ENCODE peak calls at places on chromosomes 3 and 15, in six cellular contexts. Z is GM12865, G is HL-60, V is astrocyte of the spinal cord, Y is fibroblast of mammary gland, M is bronchial epithelial cell. D is an unnamed sample.

GRCh38 chr15:98776607-98777281 is 128.4 kb downstream of the IGF1R start:
- DNase-seq in Z (peak; percentile 93), G (no peak), V (peak; percentile 88), Y (peak; percentile 35), M (no peak), D (no peak)

GRCh38 chr3:5231067-5231466 is 43.6 kb downstream of the EDEM1 start:
- DNase-seq in Z (no peak), G (no peak), V (no peak), Y (no peak), M (no peak), D (no peak)

GRCh38 chr3:10310578-10310977 is 10.3 kb downstream of the SEC13 start:
- DNase-seq in Z (no peak), G (no peak), V (no peak), Y (peak; percentile 85), M (no peak), D (no peak)

GRCh38 chr3:104564045-104564643 is 802.6 kb upstream of the ALCAM start:
- DNase-seq in Z (peak; percentile 17), G (peak; percentile 18), V (peak; percentile 48), Y (peak; percentile 67), M (peak; percentile 50), D (peak; percentile 13)

GRCh38 chr15:75397494-75397893 is 29.1 kb upstream of the MAN2C1 start:
- DNase-seq in Z (no peak), G (no peak), V (peak; percentile 3), Y (peak; percentile 53), M (peak; percentile 4), D (no peak)

GRCh38 chr3:128487538-128487812 is 5.5 kb downstream of the GATA2 start:
- DNase-seq in Z (no peak), G (no peak), V (no peak), Y (no peak), M (no peak), D (no peak)

GRCh38 chr3:15646924-15647511 is 45.5 kb downstream of the BTD start:
- DNase-seq in Z (peak; percentile 44), G (no peak), V (peak; percentile 99), Y (peak; percentile 100), M (peak; percentile 95), D (no peak)

GRCh38 chr3:42476225-42477160 is 25.9 kb upstream of the VIPR1 start:
- DNase-seq in Z (no peak), G (no peak), V (no peak), Y (no peak), M (peak; percentile 84), D (no peak)

GRCh38 chr3:14150491-14151230 is 25.8 kb downstream of the TMEM43 start:
- DNase-seq in Z (no peak), G (no peak), V (no peak), Y (no peak), M (no peak), D (no peak)

GRCh38 chr3:146550743-146551510 is 6.5 kb upstream of the PLSCR1 start:
- DNase-seq in Z (peak; percentile 61), G (no peak), V (peak; percentile 87), Y (peak; percentile 97), M (peak; percentile 85), D (no peak)

GRCh38 chr3:107911337-107912000 is 179.4 kb downstream of the CD47 start:
- DNase-seq in Z (peak; percentile 19), G (no peak), V (no peak), Y (no peak), M (peak; percentile 44), D (no peak)

GRCh38 chr3:160781429-160781828 is 25.4 kb downstream of the PPM1L start:
- DNase-seq in Z (no peak), G (no peak), V (no peak), Y (no peak), M (no peak), D (no peak)

GRCh38 chr3:71930056-71930991 is 145.4 kb upstream of the PROK2 start:
- DNase-seq in Z (peak; percentile 61), G (no peak), V (peak; percentile 13), Y (peak; percentile 84), M (peak; percentile 82), D (no peak)

GRCh38 chr3:129608087-129608935 is 1.8 kb upstream of the PLXND1 start:
- DNase-seq in Z (no peak), G (no peak), V (peak; percentile 69), Y (peak; percentile 76), M (no peak), D (no peak)

GRCh38 chr15:34951993-34952392 is 17.5 kb downstream of the AQR start:
- DNase-seq in Z (no peak), G (no peak), V (peak; percentile 5), Y (peak; percentile 72), M (no peak), D (no peak)

GRCh38 chr3:136984837-136985236 is 27.1 kb downstream of the IL20RB start:
- DNase-seq in Z (no peak), G (no peak), V (peak; percentile 10), Y (no peak), M (peak; percentile 91), D (no peak)

GRCh38 chr3:70820397-70820796 is 508.0 kb upstream of the MDFIC2 start:
- DNase-seq in Z (no peak), G (no peak), V (no peak), Y (no peak), M (no peak), D (no peak)

GRCh38 chr3:194661946-194662345 is 10.0 kb downstream of the LSG1 start:
- DNase-seq in Z (no peak), G (no peak), V (no peak), Y (no peak), M (no peak), D (no peak)

GRCh38 chr3:194661374-194661773 is 10.6 kb downstream of the LSG1 start:
- DNase-seq in Z (no peak), G (no peak), V (no peak), Y (no peak), M (no peak), D (no peak)

GRCh38 chr3:194659778-194660177 is 12.2 kb downstream of the LSG1 start:
- DNase-seq in Z (no peak), G (no peak), V (no peak), Y (no peak), M (no peak), D (no peak)

GRCh38 chr3:194667363-194667762 is 4.6 kb downstream of the LSG1 start:
- DNase-seq in Z (no peak), G (no peak), V (no peak), Y (peak; percentile 47), M (peak; percentile 28), D (no peak)

GRCh38 chr3:194664857-194665256 is 7.1 kb downstream of the LSG1 start:
- DNase-seq in Z (no peak), G (no peak), V (no peak), Y (peak; percentile 23), M (no peak), D (no peak)
- TF ChIP-seq CTCF in Z (no peak), G (no peak), V (no peak), Y (no peak), M (no peak), D (no peak)

GRCh38 chr3:124565013-124565412 is 165.2 kb upstream of the UMPS start:
- DNase-seq in Z (peak; percentile 71), G (peak; percentile 10), V (peak; percentile 73), Y (peak; percentile 76), M (peak; percentile 62), D (peak; percentile 26)
- H3K4me3 ChIP-seq in Z (no peak overlapping the region), G (no peak overlapping the region), V (no peak overlapping the region), Y (no peak overlapping the region), M (no peak overlapping the region), D (no peak overlapping the region)

GRCh38 chr3:172034786-172035685 is 4.3 kb upstream of the FNDC3B start:
- DNase-seq in Z (peak; percentile 33), G (peak; percentile 26), V (no peak), Y (no peak), M (peak; percentile 51), D (no peak)
- TF ChIP-seq CTCF in Z (peak; percentile 27), G (peak; percentile 8), V (peak; percentile 40), Y (peak; percentile 50), M (peak; percentile 62), D (peak; percentile 53)

GRCh38 chr15:44308415-44308814 is 19.9 kb downstream of the GOLM2 start:
- DNase-seq in Z (peak; percentile 82), G (no peak), V (no peak), Y (no peak), M (no peak), D (peak; percentile 66)

GRCh38 chr15:44312108-44312507 is 23.6 kb downstream of the GOLM2 start:
- DNase-seq in Z (no peak), G (no peak), V (no peak), Y (no peak), M (no peak), D (no peak)

GRCh38 chr15:44307712-44308111 is 19.2 kb downstream of the GOLM2 start:
- DNase-seq in Z (no peak), G (no peak), V (no peak), Y (no peak), M (no peak), D (no peak)

GRCh38 chr15:44311136-44311535 is 22.6 kb downstream of the GOLM2 start:
- DNase-seq in Z (no peak), G (no peak), V (no peak), Y (no peak), M (no peak), D (no peak)

DNA sequence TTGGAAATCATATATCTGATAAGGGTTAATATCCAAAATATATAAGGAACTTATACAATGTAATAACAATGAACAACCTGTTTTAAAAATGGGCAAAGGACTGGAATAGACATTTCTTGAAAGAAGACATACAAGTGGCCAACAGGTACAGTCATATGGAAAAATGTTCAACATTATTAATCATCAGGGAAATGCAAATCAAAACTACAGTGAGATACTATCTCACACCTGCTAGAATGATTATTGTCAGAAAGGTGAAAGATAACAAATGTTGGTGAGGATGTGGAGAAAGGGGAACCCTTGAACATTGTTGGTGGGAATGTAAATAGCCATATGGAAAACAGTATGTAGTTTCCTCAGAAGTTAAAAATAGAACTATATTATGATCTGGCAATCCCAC is 20.4 kb downstream of the GOLM2 start:
- DNase-seq in Z (peak; percentile 52), G (no peak), V (no peak), Y (no peak), M (no peak), D (no peak)
- H3K4me3 ChIP-seq in Z (peak overlapping the region; percentile 19), G (no peak overlapping the region), V (no peak overlapping the region), Y (no peak overlapping the region), M (no peak overlapping the region), D (peak overlapping the region; percentile 30)